ENCODE peak calls at places on chromosomes 12 and 14, in nine cellular contexts. M, N, E, Z, W, J, Y, U and B are unnamed samples.

GRCh38 chr12:3277261-3277943 is 200.2 kb downstream of the TSPAN9 start:
- DNase-seq in U (no peak), J (no peak), M (no peak), Z (peak; percentile 42), Y (no peak), N (no peak), W (no peak), E (no peak), B (peak; percentile 63)

GRCh38 chr12:93177208-93178153 is 200.2 kb upstream of the NUDT4 start:
- DNase-seq in J (no peak), W (peak; percentile 28), Y (no peak), M (no peak), U (no peak), E (no peak), Z (no peak), N (no peak), B (no peak)

GRCh38 chr12:2650261-2651060 is 144.3 kb upstream of the FKBP4 start:
- DNase-seq in Y (no peak), J (no peak), Z (no peak), E (no peak), U (peak; percentile 5), N (no peak), W (no peak), M (peak; percentile 56), B (no peak)

GRCh38 chr12:66495709-66496108 is 183.2 kb downstream of the GRIP1 start:
- DNase-seq in E (no peak), J (no peak), Z (no peak), N (no peak), M (no peak), W (no peak), U (no peak), Y (no peak), B (no peak)

GRCh38 chr12:66065623-66066022 is 64.9 kb downstream of the LLPH start:
- DNase-seq in N (no peak), Z (no peak), U (no peak), W (no peak), M (no peak), J (no peak), E (no peak), Y (no peak), B (no peak)

GRCh38 chr14:61578745-61579144 is 116.6 kb upstream of the HIF1A start:
- DNase-seq in U (no peak), E (no peak), J (no peak), Y (no peak), W (no peak), N (no peak), M (no peak), Z (no peak), B (no peak)

GRCh38 chr14:83873626-83874025 is 1656.3 kb upstream of the FLRT2 start:
- DNase-seq in Y (no peak), N (no peak), U (no peak), E (no peak), J (no peak), Z (no peak), W (no peak), M (no peak), B (no peak)

GRCh38 chr12:91196436-91196835 is 13.8 kb upstream of the DCN start:
- DNase-seq in U (no peak), Y (no peak), M (no peak), E (no peak), J (no peak), Z (no peak), N (no peak), W (no peak), B (no peak)

GRCh38 chr12:128190614-128191013 is 76.4 kb upstream of the TMEM132C start:
- DNase-seq in W (peak; percentile 61), E (no peak), U (no peak), M (no peak), N (no peak), J (no peak), Z (no peak), Y (no peak), B (no peak)

GRCh38 chr12:38921025-38921677 is 15.8 kb upstream of the CPNE8 start:
- DNase-seq in Y (no peak), E (no peak), J (peak; percentile 83), M (no peak), U (peak; percentile 56), W (peak; percentile 84), Z (peak; percentile 50), N (peak; percentile 18), B (peak; percentile 61)

GRCh38 chr12:2537868-2538541 is 256.8 kb upstream of the FKBP4 start:
- DNase-seq in E (no peak), Z (no peak), U (no peak), M (no peak), N (no peak), Y (no peak), W (no peak), J (no peak), B (no peak)

GRCh38 chr12:102439391-102440108 is 40.8 kb downstream of the IGF1 start:
- DNase-seq in J (no peak), U (no peak), E (no peak), W (no peak), Y (no peak), M (no peak), Z (no peak), N (no peak), B (no peak)

GRCh38 chr14:74299061-74299545 is 3.6 kb downstream of the ABCD4 start:
- DNase-seq in U (no peak), M (no peak), N (no peak), Y (no peak), W (peak; percentile 70), J (no peak), Z (no peak), E (no peak), B (no peak)

GRCh38 chr14:77141592-77142288 is at the start of gene ZDHHC22:
- DNase-seq in J (peak; percentile 22), M (no peak), W (no peak), Z (no peak), E (no peak), N (no peak), U (no peak), Y (no peak), B (no peak)

GRCh38 chr14:91177073-91177796 is 63.4 kb downstream of the DGLUCY start:
- DNase-seq in Y (no peak), N (no peak), W (peak; percentile 72), J (peak; percentile 63), U (peak; percentile 62), M (peak; percentile 84), E (no peak), Z (peak; percentile 65), B (peak; percentile 62)

GRCh38 chr12:2194571-2194970 is 141.8 kb downstream of the CACNA1C start:
- DNase-seq in W (no peak), Z (no peak), J (no peak), E (no peak), M (no peak), N (no peak), Y (no peak), U (no peak), B (no peak)

DNA sequence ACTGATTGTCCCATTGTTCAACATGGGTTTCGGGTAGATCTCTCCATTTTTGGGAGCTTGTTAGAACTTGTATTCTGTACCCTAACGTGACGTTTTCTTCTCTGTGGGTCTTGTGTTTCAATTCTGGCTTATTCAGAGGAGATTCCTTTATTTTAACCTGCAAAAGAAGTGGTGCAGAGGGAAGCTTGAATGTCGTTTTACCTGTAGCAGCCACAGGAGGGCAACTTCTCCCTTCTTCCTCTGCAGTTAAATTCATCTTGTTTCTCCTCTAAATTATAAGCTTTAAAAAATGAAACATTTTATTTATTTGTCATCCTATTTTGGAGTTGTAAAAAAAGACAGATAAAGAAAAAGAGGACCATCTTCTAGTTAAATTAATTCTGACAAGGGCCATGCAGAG is 13.7 kb upstream of the CLEC4D start:
- DNase-seq in J (no peak), M (no peak), Z (no peak), Y (no peak), E (no peak), W (no peak), N (no peak), U (no peak), B (no peak)
- TF ChIP-seq CTCF in J (no peak), M (no peak), Z (no peak), Y (no peak), E (no peak), W (no peak), N (no peak), U (no peak), B (no peak)

GRCh38 chr12:57229634-57230380 is at the start of gene SHMT2:
- DNase-seq in Y (peak; percentile 94), M (peak; percentile 96), Z (peak; percentile 96), U (peak; percentile 96), E (peak; percentile 94), N (peak; percentile 77), J (peak; percentile 97), W (peak; percentile 97), B (peak; percentile 91)
- TF ChIP-seq POLR2A in Y (no peak), M (no peak), Z (no peak), U (peak; percentile 37), E (peak; percentile 38), N (no peak), J (peak; percentile 54), W (no peak), B (peak; percentile 43)

GRCh38 chr12:79566452-79566851 is 124.3 kb downstream of the PAWR start:
- DNase-seq in Y (no peak), N (no peak), J (no peak), E (no peak), M (no peak), Z (no peak), W (no peak), U (no peak), B (peak; percentile 43)
- H3K27ac ChIP-seq in Y (no peak overlapping the region), N (peak overlapping the region; percentile 14), J (no peak overlapping the region), E (no peak overlapping the region), M (no peak overlapping the region), Z (no peak overlapping the region), W (no peak overlapping the region), U (peak overlapping the region; percentile 49), B (peak overlapping the region; percentile 58)

DNA sequence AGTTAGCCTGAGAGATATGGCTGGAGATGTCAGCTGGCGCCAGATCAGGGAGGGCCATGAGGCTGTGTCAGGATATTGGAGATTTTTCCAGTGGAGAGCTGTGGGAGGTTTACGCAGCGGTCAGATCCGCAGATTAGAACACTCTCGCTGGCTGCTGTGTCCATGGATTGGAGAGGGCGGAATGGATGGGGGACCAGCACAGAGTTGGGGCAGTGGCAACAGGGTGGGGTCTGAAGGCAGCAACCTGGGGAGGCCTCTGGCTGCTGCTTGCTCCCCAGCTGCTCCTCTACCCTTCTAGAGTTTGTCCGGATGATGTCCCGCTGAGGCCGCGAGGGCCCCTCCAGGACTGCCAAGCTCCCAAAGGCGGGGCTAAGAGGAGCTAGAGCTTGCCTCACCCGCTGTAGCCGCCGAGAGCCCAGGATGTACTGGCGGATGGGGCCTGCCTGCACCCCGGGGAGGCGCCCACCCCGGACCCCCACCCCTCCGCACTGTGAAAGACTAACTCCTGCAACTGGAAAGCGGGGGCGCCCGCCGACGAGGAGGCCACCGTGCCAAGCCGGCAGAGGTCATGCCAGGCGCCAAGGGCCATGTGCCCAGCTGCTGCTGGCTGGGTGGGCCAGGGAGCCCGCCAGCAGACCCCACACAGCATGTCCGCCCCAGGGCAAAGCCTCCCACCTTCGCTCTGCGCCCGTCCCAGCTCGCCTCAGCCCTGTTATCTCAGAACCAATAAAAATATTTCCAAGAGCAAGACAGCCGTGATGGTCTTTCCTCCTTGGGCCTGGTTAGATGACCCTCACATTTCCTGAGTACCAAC is 20.2 kb upstream of the MLEC start:
- DNase-seq in U (no peak), M (no peak), E (no peak), N (no peak), Z (no peak), W (no peak), Y (no peak), J (no peak), B (no peak)
- TF ChIP-seq CTCF in U (no peak), M (no peak), E (no peak), N (no peak), Z (no peak), W (no peak), Y (no peak), J (no peak), B (no peak)

GRCh38 chr12:401235-402126 is at the start of gene CCDC77:
- DNase-seq in E (peak; percentile 94), U (peak; percentile 93), J (peak; percentile 95), M (peak; percentile 94), Y (peak; percentile 96), N (peak; percentile 78), Z (peak; percentile 92), W (peak; percentile 94), B (peak; percentile 92)
- TF ChIP-seq POLR2A in E (no peak), U (no peak), J (no peak), M (no peak), Y (peak; percentile 10), N (no peak), Z (no peak), W (no peak), B (peak; percentile 34)